ENCODE peak calls at places on chromosomes 12 and 14, in six cellular contexts. P is GM12865, E is Peyer's patch, A is kidney epithelial cell, I is uterus, S is breast epithelium. Y is an unnamed sample.

GRCh38 chr12:96078281-96078761 is 42.9 kb upstream of the LTA4H start:
- DNase-seq in P (no peak), E (no peak), A (no peak), I (peak; percentile 66), S (peak; percentile 26), Y (no peak)

GRCh38 chr14:97796511-97796910 is 999.3 kb downstream of the VRK1 start:
- DNase-seq in P (peak; percentile 72), E (no peak), A (no peak), I (no peak), S (no peak), Y (no peak)

GRCh38 chr14:65703996-65704395 is 291.5 kb downstream of the FUT8 start:
- DNase-seq in P (no peak), E (no peak), A (no peak), I (no peak), S (no peak), Y (no peak)

GRCh38 chr12:108214486-108214885 is 85.4 kb downstream of the WSCD2 start:
- DNase-seq in P (peak; percentile 37), E (no peak), A (no peak), I (no peak), S (no peak), Y (peak; percentile 55)

GRCh38 chr12:132364348-132364902 is 35.0 kb upstream of the GALNT9 start:
- DNase-seq in P (no peak), E (no peak), A (no peak), I (no peak), S (no peak), Y (no peak)

GRCh38 chr12:97875064-97875463 is 412.5 kb downstream of the RMST start:
- DNase-seq in P (no peak), E (no peak), A (no peak), I (no peak), S (no peak), Y (no peak)

GRCh38 chr12:75979181-75979580 is 52.4 kb downstream of the PHLDA1 start:
- DNase-seq in P (peak; percentile 39), E (no peak), A (no peak), I (no peak), S (no peak), Y (no peak)

GRCh38 chr14:33114331-33114730 is 175.7 kb downstream of the NPAS3 start:
- DNase-seq in P (no peak), E (no peak), A (no peak), I (no peak), S (no peak), Y (no peak)

GRCh38 chr14:92539875-92540274 is 26.3 kb downstream of the RIN3 start:
- DNase-seq in P (no peak), E (peak; percentile 61), A (no peak), I (no peak), S (no peak), Y (no peak)

GRCh38 chr14:54568821-54569591 is 2.1 kb downstream of the SAMD4A start:
- DNase-seq in P (no peak), E (no peak), A (no peak), I (peak; percentile 51), S (no peak), Y (no peak)

GRCh38 chr14:23365353-23366162 is 586 bp upstream of the EFS start:
- DNase-seq in P (no peak), E (no peak), A (no peak), I (no peak), S (no peak), Y (no peak)

GRCh38 chr14:22387776-22388241 is 201.2 kb downstream of the DAD1 start:
- DNase-seq in P (no peak), E (no peak), A (no peak), I (no peak), S (no peak), Y (no peak)

DNA sequence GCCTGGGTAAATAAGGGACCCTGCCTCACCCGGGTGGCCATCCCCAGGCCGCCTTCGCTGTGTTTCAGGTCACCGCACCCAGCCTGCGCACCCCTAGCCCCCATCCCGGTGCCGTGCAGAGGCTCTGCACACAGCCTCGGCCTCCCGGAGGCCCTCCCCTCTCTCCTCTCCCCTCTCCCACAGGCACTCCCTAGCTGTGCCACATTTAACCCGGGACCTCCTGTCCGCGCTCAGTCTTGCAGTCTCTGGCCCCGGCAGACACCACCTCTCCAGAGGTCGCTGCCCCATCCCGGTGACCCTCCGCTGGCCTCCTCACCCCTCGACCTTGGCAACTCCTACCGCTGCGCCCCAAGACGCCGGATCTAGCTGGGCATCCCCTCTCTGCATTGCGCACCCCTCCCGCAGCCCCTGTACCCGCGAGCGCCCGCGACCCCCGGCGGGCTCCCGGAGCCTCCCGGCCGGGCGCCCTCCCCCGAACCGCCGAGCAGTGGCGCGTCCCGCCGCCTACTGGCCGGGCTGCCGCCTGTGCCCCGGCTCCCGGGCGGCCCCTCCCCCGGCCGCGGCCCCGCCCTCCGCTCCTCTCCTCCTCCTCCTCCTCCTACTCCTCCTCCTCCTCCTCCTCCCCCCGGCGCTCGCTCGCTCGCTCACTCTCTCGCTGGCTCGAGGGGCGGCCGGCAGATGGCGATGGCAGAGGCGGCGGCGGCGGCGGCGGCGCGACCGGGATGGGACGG is 120.7 kb downstream of the AACS start:
- DNase-seq in P (peak; percentile 73), E (peak; percentile 71), A (no peak), I (no peak), S (peak; percentile 23), Y (peak; percentile 81)
- TF ChIP-seq CTCF in P (no peak), E (no peak), A (no peak), I (peak; percentile 32), S (no peak), Y (no peak)

DNA sequence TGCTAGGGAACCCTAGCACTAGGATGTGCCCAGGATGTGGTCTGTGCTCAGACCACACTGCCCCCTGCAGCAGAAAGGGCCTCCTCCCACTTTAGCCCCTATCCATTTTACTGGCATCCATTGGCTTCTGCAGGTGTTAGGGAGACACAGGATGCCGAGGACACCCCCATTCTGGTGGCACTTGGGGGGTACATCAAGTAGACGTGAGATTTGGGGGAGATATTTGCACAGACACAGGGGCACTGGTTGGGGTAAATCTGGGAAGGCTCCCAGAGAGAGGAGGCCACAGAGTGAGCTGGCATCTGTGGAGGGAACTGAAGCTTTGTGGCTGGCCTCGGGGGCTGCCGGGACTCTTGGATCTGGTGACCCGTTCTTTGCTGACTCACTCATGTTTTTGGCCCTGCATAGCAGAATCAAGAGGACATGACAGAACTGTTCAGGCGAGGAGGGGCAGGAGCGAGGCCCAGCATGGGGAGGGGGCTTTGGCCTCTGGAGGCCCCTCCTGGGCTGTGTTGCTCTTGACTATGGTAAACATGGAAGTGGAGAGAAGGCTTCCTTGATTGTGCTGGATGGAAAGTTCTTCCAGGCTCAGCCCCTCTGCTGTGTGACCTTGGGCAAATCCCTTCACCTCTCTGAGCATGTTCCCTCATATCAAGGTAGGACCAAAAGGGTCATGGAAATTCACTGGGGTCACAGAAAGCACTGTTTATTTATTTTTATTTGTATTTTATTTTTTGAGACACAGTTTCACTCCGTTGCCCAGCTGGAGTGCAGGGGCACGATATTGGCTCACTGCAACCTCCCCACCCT is 1.8 kb downstream of the PLBD2 start:
- DNase-seq in P (no peak), E (no peak), A (no peak), I (no peak), S (no peak), Y (no peak)
- TF ChIP-seq CTCF in P (no peak), E (no peak), A (no peak), I (no peak), S (no peak), Y (no peak)

DNA sequence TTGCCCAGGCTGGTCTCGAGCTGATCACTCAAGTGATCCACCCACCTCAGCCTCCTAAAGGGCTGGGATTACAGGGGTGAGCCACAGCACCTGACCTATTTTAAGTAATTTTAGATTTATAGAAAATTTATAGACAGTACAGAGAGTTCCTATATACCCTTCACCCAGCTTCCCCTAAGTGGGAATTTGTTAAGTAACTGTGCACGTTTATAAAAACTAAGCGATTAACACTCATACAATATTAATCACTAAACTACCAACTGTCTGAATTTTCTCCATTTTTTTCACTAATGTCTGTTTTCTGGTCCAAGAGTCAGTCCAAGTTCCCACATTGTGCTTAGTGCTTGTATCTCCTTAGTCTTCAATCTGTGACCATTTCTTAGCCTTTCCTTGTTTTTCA is 5.5 kb downstream of the IL31 start:
- DNase-seq in P (no peak), E (no peak), A (no peak), I (no peak), S (no peak), Y (no peak)
- TF ChIP-seq CTCF in P (no peak), E (no peak), A (no peak), I (no peak), S (no peak), Y (no peak)

GRCh38 chr14:81534510-81535074 is 939 bp upstream of the SEL1L start:
- DNase-seq in P (no peak), E (no peak), A (no peak), I (no peak), S (no peak), Y (no peak)

GRCh38 chr14:81535399-81536124 is 1.9 kb upstream of the SEL1L start:
- DNase-seq in P (peak; percentile 43), E (no peak), A (no peak), I (no peak), S (no peak), Y (peak; percentile 20)

GRCh38 chr14:81536125-81536771 is 2.6 kb upstream of the SEL1L start:
- DNase-seq in P (peak; percentile 14), E (no peak), A (no peak), I (no peak), S (no peak), Y (no peak)

GRCh38 chr14:81533212-81533535 is 479 bp downstream of the SEL1L start:
- DNase-seq in P (peak; percentile 10), E (no peak), A (no peak), I (no peak), S (no peak), Y (no peak)

DNA sequence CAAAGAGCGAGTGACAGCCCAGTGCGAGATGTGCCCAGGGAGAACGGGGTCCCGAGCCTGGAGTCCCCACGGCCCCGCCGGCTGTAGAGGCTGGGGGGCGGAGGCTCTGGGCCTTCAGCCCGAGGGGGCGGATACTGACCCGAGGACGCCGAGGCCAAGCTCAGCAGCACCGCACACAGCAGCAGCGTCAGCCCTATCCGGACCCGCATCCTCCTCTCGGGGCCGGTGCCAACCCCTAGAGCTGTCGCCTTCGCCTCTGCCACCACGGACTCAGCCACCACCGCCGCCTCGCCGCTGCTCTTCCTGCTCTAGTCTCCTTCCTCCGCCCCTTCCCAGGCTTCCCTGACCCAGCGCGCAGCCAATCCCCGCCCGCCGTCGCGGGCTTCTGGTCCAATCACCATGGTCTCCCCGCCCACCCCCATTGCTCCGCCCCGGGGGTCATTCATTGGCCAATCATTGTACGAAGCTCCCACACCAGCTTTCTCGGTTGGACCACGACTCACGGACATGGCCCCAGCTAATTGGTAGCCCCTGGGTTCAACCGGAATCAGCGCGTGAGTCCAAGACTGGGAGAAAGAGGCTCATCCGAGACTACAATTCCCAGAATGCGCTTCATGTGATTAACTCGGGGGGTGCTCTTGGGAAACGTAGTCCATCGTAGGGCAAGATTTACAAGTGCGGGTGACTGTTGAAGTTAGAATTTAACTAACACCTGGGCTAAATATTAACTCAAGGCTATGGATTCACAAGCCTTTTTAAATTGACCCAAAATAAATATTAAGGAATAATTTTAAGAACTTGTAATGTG is at the start of gene SEL1L:
- DNase-seq in P (peak; percentile 99), E (peak; percentile 100), A (peak; percentile 99), I (peak; percentile 99), S (peak; percentile 100), Y (peak; percentile 88)
- TF ChIP-seq CTCF in P (no peak), E (no peak), A (no peak), I (peak; percentile 3), S (no peak), Y (no peak)

Y was measured in GM20000.